ENCODE peak calls at places on chromosomes 13 and 19, in ten cellular contexts. P, U, Q, Y, R, T, F, A, X and Z are unnamed samples.

GRCh38 chr13:75691183-75691582 is 55.1 kb downstream of the LMO7 start:
- DNase-seq in Y (no peak), F (no peak), U (no peak), Q (no peak), A (no peak), P (no peak), X (no peak), R (no peak), T (no peak), Z (no peak)

GRCh38 chr13:45847554-45848224 is 3.9 kb downstream of the SIAH3 start:
- DNase-seq in P (no peak), T (peak), X (no peak), Y (no peak), A (no peak), R (no peak), Q (no peak), U (peak), F (no peak), Z (peak)

GRCh38 chr13:49356224-49356623 is 87.6 kb downstream of the CAB39L start:
- DNase-seq in Q (no peak), A (no peak), U (no peak), R (no peak), X (peak), Y (peak), T (no peak), P (no peak), F (no peak), Z (no peak)

GRCh38 chr19:44113784-44114390 is 688 bp downstream of the ZNF225 start:
- DNase-seq in R (no peak), F (no peak), T (no peak), Y (no peak), A (no peak), Q (no peak), X (no peak), P (no peak), U (no peak), Z (no peak)

GRCh38 chr13:32746474-32746873 is 160.2 kb downstream of the PDS5B start:
- DNase-seq in Q (no peak), P (no peak), A (no peak), X (no peak), U (no peak), Y (peak), T (no peak), F (no peak), R (no peak), Z (no peak)

GRCh38 chr13:108276060-108276459 is 6.5 kb downstream of the TNFSF13B start:
- DNase-seq in F (no peak), Q (no peak), X (peak), T (no peak), R (no peak), A (no peak), P (no peak), Y (peak), U (no peak), Z (no peak)

GRCh38 chr13:20389696-20390525 is 135.7 kb downstream of the CRYL1 start:
- DNase-seq in X (no peak), U (no peak), A (no peak), P (no peak), Y (no peak), R (no peak), F (no peak), T (peak), Q (no peak), Z (no peak)

GRCh38 chr13:59346861-59347470 is 816.8 kb downstream of the DIAPH3 start:
- DNase-seq in T (no peak), U (no peak), X (peak), R (no peak), Y (no peak), Q (no peak), A (no peak), F (no peak), P (no peak), Z (no peak)

GRCh38 chr19:29086182-29086581 is 126.8 kb downstream of the UQCRFS1 start:
- DNase-seq in T (no peak), A (no peak), U (no peak), Q (no peak), R (no peak), P (no peak), F (no peak), Y (no peak), X (no peak), Z (no peak)

GRCh38 chr13:30257433-30258099 is 49.8 kb downstream of the KATNAL1 start:
- DNase-seq in A (no peak), Y (peak), X (no peak), T (peak), Q (no peak), P (no peak), R (no peak), F (no peak), U (no peak), Z (no peak)

GRCh38 chr13:33355470-33355869 is 69.9 kb upstream of the STARD13 start:
- DNase-seq in P (no peak), R (no peak), F (no peak), T (no peak), A (no peak), Q (no peak), Y (no peak), X (peak), U (no peak), Z (no peak)

GRCh38 chr19:39212377-39212742 is 8.3 kb upstream of the SYCN start:
- DNase-seq in A (peak), X (peak), R (no peak), T (no peak), Q (no peak), U (no peak), F (peak), P (no peak), Y (no peak), Z (no peak)

GRCh38 chr19:57058871-57059270 is 60.9 kb upstream of the USP29 start:
- DNase-seq in Y (no peak), F (no peak), X (no peak), Q (no peak), A (no peak), U (no peak), T (no peak), P (no peak), R (no peak), Z (no peak)

GRCh38 chr13:109088101-109088500 is 458.7 kb downstream of the MYO16 start:
- DNase-seq in U (no peak), P (no peak), Y (no peak), F (no peak), Q (no peak), T (no peak), A (no peak), X (no peak), R (no peak), Z (no peak)

GRCh38 chr13:36673838-36674326 is at the start of gene SERTM1:
- DNase-seq in X (no peak), R (no peak), Q (no peak), T (peak), P (peak), Y (no peak), F (no peak), A (peak), U (peak), Z (peak)

GRCh38 chr19:14030997-14031718 is 404 bp upstream of the IL27RA start:
- DNase-seq in R (peak), T (no peak), X (no peak), Q (no peak), A (no peak), U (no peak), Y (no peak), P (no peak), F (no peak), Z (no peak)

GRCh38 chr19:49807888-49808675 is 5.0 kb downstream of the FUZ start:
- DNase-seq in Y (no peak), U (no peak), F (no peak), T (no peak), X (no peak), P (no peak), A (no peak), R (no peak), Q (no peak), Z (no peak)

GRCh38 chr13:111387945-111388600 is 67.6 kb downstream of the TEX29 start:
- DNase-seq in Q (no peak), A (no peak), U (no peak), P (no peak), R (no peak), Y (no peak), X (no peak), F (no peak), T (no peak), Z (no peak)

GRCh38 chr13:36885901-36886300 is 34.1 kb downstream of the SMAD9 start:
- DNase-seq in A (no peak), F (no peak), X (no peak), R (no peak), P (peak), Y (no peak), T (peak), U (no peak), Q (no peak), Z (no peak)

GRCh38 chr19:45250216-45250831 is 747 bp upstream of the MARK4 start:
- DNase-seq in U (peak), A (no peak), X (no peak), T (no peak), R (no peak), Q (no peak), F (no peak), Y (no peak), P (no peak), Z (no peak)

GRCh38 chr13:102999498-102999897 is 66.7 kb downstream of the SLC10A2 start:
- DNase-seq in Q (no peak), Y (no peak), U (no peak), A (no peak), R (no peak), T (no peak), X (no peak), F (no peak), P (no peak), Z (no peak)

GRCh38 chr19:34236035-34236793 is 18.1 kb upstream of the GARRE1 start:
- DNase-seq in A (no peak), R (no peak), P (no peak), Q (no peak), F (no peak), X (peak), Y (peak), U (no peak), T (no peak), Z (no peak)

GRCh38 chr13:87684850-87685735 is 13.9 kb downstream of the SLITRK5 start:
- DNase-seq in Y (no peak), F (no peak), T (no peak), P (no peak), Q (no peak), X (peak), R (no peak), U (no peak), A (no peak), Z (no peak)

GRCh38 chr13:37068962-37069361 is 9.5 kb upstream of the SUPT20H start:
- DNase-seq in Y (no peak), U (no peak), A (no peak), R (no peak), P (no peak), T (no peak), Q (no peak), X (peak), F (no peak), Z (no peak)

GRCh38 chr19:55867101-55867500 is 30.8 kb downstream of the NLRP4 start:
- DNase-seq in R (no peak), F (no peak), P (no peak), Y (no peak), X (no peak), A (no peak), Q (no peak), U (no peak), T (no peak), Z (no peak)

GRCh38 chr19:8902520-8902919 is 70.3 kb downstream of the MBD3L1 start:
- DNase-seq in T (no peak), X (no peak), P (no peak), U (no peak), Y (no peak), Q (no peak), F (no peak), R (no peak), A (no peak), Z (no peak)